ENCODE peak calls at places on chromosomes 11 and 22, in nine cellular contexts. One of them, this sample, is unnamed.

GRCh38 chr22:32552540-32552939 is 77.9 kb downstream of the FBXO7 start:
- DNase-seq in PC-3: no peak
- DNase-seq in mammary epithelial cell: no peak
- DNase-seq in heart left ventricle: no peak
- DNase-seq in K562: no peak
- DNase-seq in dorsolateral prefrontal cortex: no peak
- DNase-seq in foreskin keratinocyte: no peak
- DNase-seq in upper lobe of right lung: no peak
- DNase-seq in pancreas: no peak
- DNase-seq in this sample: no peak

GRCh38 chr22:46104170-46104880 is 46.0 kb upstream of the PPARA start:
- DNase-seq in dorsolateral prefrontal cortex: peak; percentile 71
- DNase-seq in mammary epithelial cell: peak; percentile 46
- DNase-seq in PC-3: no peak
- DNase-seq in upper lobe of right lung: no peak
- DNase-seq in K562: no peak
- DNase-seq in pancreas: peak; percentile 90
- DNase-seq in heart left ventricle: no peak
- DNase-seq in foreskin keratinocyte: no peak
- DNase-seq in this sample: no peak

GRCh38 chr22:27989758-27990450 is 70.8 kb upstream of the PITPNB start:
- DNase-seq in pancreas: no peak
- DNase-seq in K562: no peak
- DNase-seq in heart left ventricle: no peak
- DNase-seq in PC-3: no peak
- DNase-seq in mammary epithelial cell: no peak
- DNase-seq in foreskin keratinocyte: no peak
- DNase-seq in upper lobe of right lung: no peak
- DNase-seq in dorsolateral prefrontal cortex: peak; percentile 30
- DNase-seq in this sample: no peak

GRCh38 chr11:103601230-103601846 is 435.1 kb upstream of the DDI1 start:
- DNase-seq in heart left ventricle: peak; percentile 21
- DNase-seq in upper lobe of right lung: no peak
- DNase-seq in K562: peak; percentile 25
- DNase-seq in pancreas: no peak
- DNase-seq in mammary epithelial cell: peak; percentile 52
- DNase-seq in foreskin keratinocyte: peak; percentile 44
- DNase-seq in PC-3: peak; percentile 88
- DNase-seq in dorsolateral prefrontal cortex: no peak
- DNase-seq in this sample: no peak

GRCh38 chr11:67073908-67074307 is 17.3 kb downstream of the RHOD start:
- DNase-seq in upper lobe of right lung: no peak
- DNase-seq in mammary epithelial cell: no peak
- DNase-seq in foreskin keratinocyte: no peak
- DNase-seq in heart left ventricle: no peak
- DNase-seq in pancreas: no peak
- DNase-seq in dorsolateral prefrontal cortex: no peak
- DNase-seq in PC-3: no peak
- DNase-seq in K562: no peak
- DNase-seq in this sample: no peak

GRCh38 chr11:47325271-47326041 is 27.0 kb downstream of the MYBPC3 start:
- DNase-seq in heart left ventricle: peak; percentile 45
- DNase-seq in foreskin keratinocyte: no peak
- DNase-seq in mammary epithelial cell: no peak
- DNase-seq in dorsolateral prefrontal cortex: peak; percentile 29
- DNase-seq in pancreas: no peak
- DNase-seq in PC-3: no peak
- DNase-seq in upper lobe of right lung: no peak
- DNase-seq in K562: no peak
- DNase-seq in this sample: no peak

GRCh38 chr22:41197808-41198585 is 7.1 kb upstream of the L3MBTL2 start:
- DNase-seq in PC-3: peak; percentile 27
- DNase-seq in pancreas: peak; percentile 53
- DNase-seq in heart left ventricle: no peak
- DNase-seq in foreskin keratinocyte: no peak
- DNase-seq in dorsolateral prefrontal cortex: no peak
- DNase-seq in mammary epithelial cell: no peak
- DNase-seq in K562: peak; percentile 48
- DNase-seq in upper lobe of right lung: peak; percentile 73
- DNase-seq in this sample: no peak

GRCh38 chr11:65426839-65427690 is 4.5 kb downstream of the NEAT1 start:
- DNase-seq in pancreas: peak; percentile 72
- DNase-seq in dorsolateral prefrontal cortex: peak; percentile 35
- DNase-seq in upper lobe of right lung: peak; percentile 70
- DNase-seq in foreskin keratinocyte: peak; percentile 92
- DNase-seq in heart left ventricle: peak; percentile 32
- DNase-seq in PC-3: peak; percentile 57
- DNase-seq in mammary epithelial cell: no peak
- DNase-seq in K562: peak; percentile 76
- DNase-seq in this sample: no peak

GRCh38 chr11:8233691-8234424 is 29.8 kb downstream of the LMO1 start:
- DNase-seq in heart left ventricle: no peak
- DNase-seq in mammary epithelial cell: peak; percentile 54
- DNase-seq in upper lobe of right lung: no peak
- DNase-seq in dorsolateral prefrontal cortex: no peak
- DNase-seq in foreskin keratinocyte: peak; percentile 67
- DNase-seq in pancreas: no peak
- DNase-seq in K562: no peak
- DNase-seq in PC-3: peak; percentile 49
- DNase-seq in this sample: peak; percentile 32

DNA sequence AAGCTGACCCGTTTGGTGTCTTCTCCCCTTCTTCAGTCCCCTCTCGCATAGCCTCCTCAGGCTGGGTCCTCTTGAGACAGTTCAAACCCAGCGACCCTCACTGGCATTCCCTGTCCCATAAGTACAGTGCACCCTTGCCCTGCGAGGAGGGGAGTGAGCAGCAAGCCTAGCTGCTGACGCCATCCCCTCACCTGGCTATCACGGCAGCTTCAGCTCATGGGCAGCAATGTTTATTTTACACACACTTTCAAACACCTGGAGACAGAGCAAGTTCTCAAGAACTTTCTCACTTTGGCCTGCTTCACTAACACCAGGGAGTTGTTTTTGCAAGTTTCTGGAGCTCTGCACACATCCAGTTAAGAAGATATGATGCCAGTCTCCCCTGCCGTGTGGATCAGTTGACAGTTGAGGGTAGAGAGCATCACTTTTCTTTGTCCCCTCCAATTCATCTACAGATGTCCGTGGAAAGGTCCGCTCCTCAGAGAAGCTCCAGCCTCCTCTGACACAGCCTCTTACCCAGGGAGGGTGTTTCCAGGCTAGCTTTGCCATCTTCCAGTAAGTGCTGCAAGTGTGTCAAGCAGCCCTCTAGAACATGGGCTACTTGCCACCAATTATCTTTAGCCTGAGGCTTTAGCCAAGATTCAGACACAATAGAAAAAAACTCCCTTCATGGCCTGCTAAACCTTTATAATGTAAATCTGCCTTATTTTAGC is 189.8 kb upstream of the E2F8 start:
- DNase-seq in upper lobe of right lung: no peak
- DNase-seq in pancreas: no peak
- DNase-seq in mammary epithelial cell: no peak
- DNase-seq in foreskin keratinocyte: no peak
- DNase-seq in PC-3: no peak
- DNase-seq in K562: no peak
- DNase-seq in heart left ventricle: no peak
- DNase-seq in dorsolateral prefrontal cortex: no peak
- DNase-seq in this sample: no peak
- H3K27me3 ChIP-seq in upper lobe of right lung: no peaks in the 10 kb centered on the region
- H3K27me3 ChIP-seq in pancreas: no peaks in the 10 kb centered on the region
- H3K27me3 ChIP-seq in mammary epithelial cell: no peaks in the 10 kb centered on the region
- H3K27me3 ChIP-seq in foreskin keratinocyte: no peaks in the 10 kb centered on the region
- H3K27me3 ChIP-seq in PC-3: no peaks in the 10 kb centered on the region
- H3K27me3 ChIP-seq in K562: peaks cover 27% of the 10 kb centered on the region
- H3K27me3 ChIP-seq in heart left ventricle: no peaks in the 10 kb centered on the region
- H3K27me3 ChIP-seq in dorsolateral prefrontal cortex: no peaks in the 10 kb centered on the region
- H3K27me3 ChIP-seq in this sample: peaks cover 6% of the 10 kb centered on the region

DNA sequence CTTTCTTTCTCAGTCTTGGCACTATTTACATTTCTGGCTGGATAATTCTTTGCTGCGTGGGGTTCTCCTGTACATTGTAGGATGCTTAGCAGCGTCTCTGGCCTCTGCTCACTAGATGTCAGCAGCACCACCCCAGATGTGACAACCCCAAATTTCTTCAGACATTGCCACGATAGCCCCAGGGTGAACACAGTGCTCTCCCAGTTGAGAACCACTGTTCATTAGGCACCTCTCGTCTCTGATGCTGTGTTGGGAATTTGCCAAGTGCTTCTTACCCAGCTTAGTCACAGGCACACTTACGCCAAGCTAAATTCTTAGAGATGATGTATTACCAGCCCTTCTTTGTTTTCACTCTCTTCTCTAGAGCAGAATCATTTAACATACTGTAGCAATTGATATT is 9.4 kb downstream of the TRIM6 start:
- DNase-seq in mammary epithelial cell: peak; percentile 85
- DNase-seq in K562: no peak
- DNase-seq in foreskin keratinocyte: peak; percentile 91
- DNase-seq in pancreas: no peak
- DNase-seq in heart left ventricle: no peak
- DNase-seq in PC-3: peak; percentile 59
- DNase-seq in dorsolateral prefrontal cortex: no peak
- DNase-seq in upper lobe of right lung: no peak
- DNase-seq in this sample: no peak
- TF ChIP-seq CTCF in mammary epithelial cell: no peak
- TF ChIP-seq CTCF in K562: peak; percentile 28
- TF ChIP-seq CTCF in foreskin keratinocyte: peak; percentile 67
- TF ChIP-seq CTCF in pancreas: no peak
- TF ChIP-seq CTCF in heart left ventricle: no peak
- TF ChIP-seq CTCF in PC-3: no peak
- TF ChIP-seq CTCF in dorsolateral prefrontal cortex: no peak
- TF ChIP-seq CTCF in upper lobe of right lung: no peak
- TF ChIP-seq CTCF in this sample: no peak

GRCh38 chr22:39546064-39546365 is 13.5 kb upstream of the RPS19BP1 start:
- DNase-seq in foreskin keratinocyte: no peak
- DNase-seq in mammary epithelial cell: no peak
- DNase-seq in dorsolateral prefrontal cortex: no peak
- DNase-seq in heart left ventricle: no peak
- DNase-seq in PC-3: no peak
- DNase-seq in pancreas: no peak
- DNase-seq in K562: no peak
- DNase-seq in upper lobe of right lung: no peak
- DNase-seq in this sample: no peak
- H3K27me3 ChIP-seq in foreskin keratinocyte: peaks cover 18% of the 10 kb centered on the region
- H3K27me3 ChIP-seq in mammary epithelial cell: peaks cover 2% of the 10 kb centered on the region
- H3K27me3 ChIP-seq in dorsolateral prefrontal cortex: peaks cover 4% of the 10 kb centered on the region
- H3K27me3 ChIP-seq in heart left ventricle: peaks cover 27% of the 10 kb centered on the region
- H3K27me3 ChIP-seq in PC-3: peaks cover 11% of the 10 kb centered on the region
- H3K27me3 ChIP-seq in pancreas: no peaks in the 10 kb centered on the region
- H3K27me3 ChIP-seq in K562: peaks cover 32% of the 10 kb centered on the region
- H3K27me3 ChIP-seq in upper lobe of right lung: peaks cover 68% of the 10 kb centered on the region
- H3K27me3 ChIP-seq in this sample: peaks cover 21% of the 10 kb centered on the region

GRCh38 chr11:35799655-35800054 is 137.1 kb downstream of the TRIM44 start:
- DNase-seq in pancreas: no peak
- DNase-seq in PC-3: no peak
- DNase-seq in dorsolateral prefrontal cortex: no peak
- DNase-seq in heart left ventricle: no peak
- DNase-seq in upper lobe of right lung: no peak
- DNase-seq in K562: no peak
- DNase-seq in mammary epithelial cell: no peak
- DNase-seq in foreskin keratinocyte: no peak
- DNase-seq in this sample: no peak
- TF ChIP-seq CTCF in pancreas: no peak
- TF ChIP-seq CTCF in PC-3: no peak
- TF ChIP-seq CTCF in dorsolateral prefrontal cortex: no peak
- TF ChIP-seq CTCF in heart left ventricle: peak; percentile 9
- TF ChIP-seq CTCF in upper lobe of right lung: peak; percentile 11
- TF ChIP-seq CTCF in K562: no peak
- TF ChIP-seq CTCF in mammary epithelial cell: peak; percentile 25
- TF ChIP-seq CTCF in foreskin keratinocyte: peak; percentile 26
- TF ChIP-seq CTCF in this sample: no peak

DNA sequence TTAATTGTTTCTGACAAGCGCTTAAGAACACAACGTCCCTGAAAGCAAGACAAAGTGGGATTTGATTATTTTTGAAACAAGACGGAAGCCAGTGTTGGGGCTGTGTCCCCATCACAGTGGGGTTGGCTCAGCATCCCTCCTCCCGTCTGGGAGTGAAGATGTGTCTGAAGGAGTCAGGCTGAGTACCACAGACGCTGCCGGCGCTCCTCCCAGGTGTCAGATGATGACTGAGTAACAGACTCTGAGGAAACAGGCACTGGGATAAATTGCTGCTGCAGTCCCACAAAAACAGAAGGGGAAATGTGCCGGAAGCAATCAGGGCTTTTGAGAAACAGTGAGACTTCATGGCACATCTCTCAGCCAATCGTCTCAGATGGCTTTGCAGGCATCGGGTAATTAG is 266.8 kb downstream of the OPCML start:
- DNase-seq in dorsolateral prefrontal cortex: no peak
- DNase-seq in PC-3: no peak
- DNase-seq in mammary epithelial cell: no peak
- DNase-seq in pancreas: no peak
- DNase-seq in foreskin keratinocyte: no peak
- DNase-seq in K562: no peak
- DNase-seq in heart left ventricle: no peak
- DNase-seq in upper lobe of right lung: no peak
- DNase-seq in this sample: no peak
- H3K27me3 ChIP-seq in dorsolateral prefrontal cortex: no peaks in the 10 kb centered on the region
- H3K27me3 ChIP-seq in PC-3: no peaks in the 10 kb centered on the region
- H3K27me3 ChIP-seq in mammary epithelial cell: no peaks in the 10 kb centered on the region
- H3K27me3 ChIP-seq in pancreas: no peaks in the 10 kb centered on the region
- H3K27me3 ChIP-seq in foreskin keratinocyte: no peaks in the 10 kb centered on the region
- H3K27me3 ChIP-seq in K562: no peaks in the 10 kb centered on the region
- H3K27me3 ChIP-seq in heart left ventricle: peaks cover 22% of the 10 kb centered on the region
- H3K27me3 ChIP-seq in upper lobe of right lung: peaks cover 4% of the 10 kb centered on the region
- H3K27me3 ChIP-seq in this sample: no peaks in the 10 kb centered on the region

DNA sequence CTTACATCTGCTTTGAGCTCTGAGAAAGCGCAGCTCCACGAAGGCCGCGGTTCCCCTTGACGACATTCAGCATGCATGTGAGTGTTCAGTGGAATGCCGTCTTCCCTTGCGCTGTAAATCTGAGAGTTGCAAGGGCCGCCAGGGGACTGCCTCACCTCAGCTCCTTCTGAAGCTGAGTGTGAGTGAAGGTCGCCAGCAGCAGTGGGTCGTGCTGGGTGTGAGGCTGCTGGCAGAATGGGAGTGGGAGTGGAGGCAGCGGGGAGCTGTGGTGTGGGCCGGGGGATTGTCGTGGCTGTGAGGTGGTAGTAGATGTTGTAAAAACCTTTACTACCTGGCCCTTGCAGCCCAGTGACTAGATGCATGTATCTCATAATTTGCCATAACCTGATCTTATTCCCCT is 65.2 kb downstream of the PPP6R2 start:
- DNase-seq in PC-3: no peak
- DNase-seq in upper lobe of right lung: no peak
- DNase-seq in foreskin keratinocyte: no peak
- DNase-seq in pancreas: no peak
- DNase-seq in K562: no peak
- DNase-seq in mammary epithelial cell: no peak
- DNase-seq in dorsolateral prefrontal cortex: no peak
- DNase-seq in heart left ventricle: no peak
- DNase-seq in this sample: no peak
- TF ChIP-seq CTCF in PC-3: no peak
- TF ChIP-seq CTCF in upper lobe of right lung: no peak
- TF ChIP-seq CTCF in foreskin keratinocyte: no peak
- TF ChIP-seq CTCF in pancreas: no peak
- TF ChIP-seq CTCF in K562: no peak
- TF ChIP-seq CTCF in mammary epithelial cell: no peak
- TF ChIP-seq CTCF in dorsolateral prefrontal cortex: no peak
- TF ChIP-seq CTCF in heart left ventricle: no peak
- TF ChIP-seq CTCF in this sample: no peak

GRCh38 chr11:72586591-72587090 is 87.6 kb downstream of the PDE2A start:
- DNase-seq in pancreas: no peak
- DNase-seq in K562: peak; percentile 45
- DNase-seq in mammary epithelial cell: no peak
- DNase-seq in heart left ventricle: no peak
- DNase-seq in foreskin keratinocyte: no peak
- DNase-seq in upper lobe of right lung: no peak
- DNase-seq in PC-3: no peak
- DNase-seq in dorsolateral prefrontal cortex: no peak
- DNase-seq in this sample: no peak
- H3K27me3 ChIP-seq in pancreas: no peaks in the 10 kb centered on the region
- H3K27me3 ChIP-seq in K562: peaks cover 69% of the 10 kb centered on the region
- H3K27me3 ChIP-seq in mammary epithelial cell: peaks cover 13% of the 10 kb centered on the region
- H3K27me3 ChIP-seq in heart left ventricle: peaks cover 37% of the 10 kb centered on the region
- H3K27me3 ChIP-seq in foreskin keratinocyte: peaks cover 43% of the 10 kb centered on the region
- H3K27me3 ChIP-seq in upper lobe of right lung: peaks cover 41% of the 10 kb centered on the region
- H3K27me3 ChIP-seq in PC-3: peaks cover 5% of the 10 kb centered on the region
- H3K27me3 ChIP-seq in dorsolateral prefrontal cortex: no peaks in the 10 kb centered on the region
- H3K27me3 ChIP-seq in this sample: peaks cover 83% of the 10 kb centered on the region